ENCODE peak calls at places on chromosomes 5 and 9, in six cellular contexts. J is HT-29; I is stimulated activated CD4-positive, alpha-beta T cell treated with anti-CD3 and anti-CD28 coated beads, TNF-alpha, amount 100 ng/mL, for 24 hours; F is NCI-H1105; V is A549; U is NCI-H345. T is an unnamed sample.
A peak's percentile ranks its signal among the peaks of the same experiment; 100 is the strongest.

GRCh38 chr5:8943301-8943700 is 602.6 kb downstream of the SEMA5A start:
- DNase-seq in J (no peak), I (no peak), F (no peak), V (no peak), U (no peak), T (no peak)

GRCh38 chr5:142929602-142930001 is 159.4 kb downstream of the ARHGAP26 start:
- DNase-seq in J (no peak), I (no peak), F (no peak), V (no peak), U (no peak), T (no peak)

GRCh38 chr5:137497396-137498290 is 1.5 kb downstream of the SPOCK1 start:
- DNase-seq in J (peak; percentile 5), I (no peak), F (no peak), V (peak; percentile 35), U (peak; percentile 58), T (no peak)

GRCh38 chr5:68778467-68778866 is 315.3 kb upstream of the SLC30A5 start:
- DNase-seq in J (no peak), I (no peak), F (no peak), V (no peak), U (no peak), T (no peak)

GRCh38 chr5:88675758-88676636 is 207.0 kb downstream of the MEF2C start:
- DNase-seq in J (peak; percentile 51), I (no peak), F (peak; percentile 66), V (peak; percentile 61), U (peak; percentile 86), T (peak; percentile 64)

GRCh38 chr5:123186762-123187161 is 97.7 kb downstream of the PRDM6 start:
- DNase-seq in J (no peak), I (no peak), F (no peak), V (no peak), U (no peak), T (no peak)

GRCh38 chr9:805151-805550 is 36.3 kb upstream of the DMRT1 start:
- DNase-seq in J (no peak), I (no peak), F (no peak), V (no peak), U (no peak), T (no peak)

GRCh38 chr5:178555005-178555404 is 35.2 kb downstream of the COL23A1 start:
- DNase-seq in J (no peak), I (no peak), F (no peak), V (no peak), U (no peak), T (no peak)

GRCh38 chr9:69122086-69122390 is 52.0 kb upstream of the TJP2 start:
- DNase-seq in J (peak; percentile 69), I (peak; percentile 13), F (peak; percentile 79), V (peak; percentile 20), U (peak; percentile 79), T (peak; percentile 66)

GRCh38 chr9:78783743-78784142 is 486.8 kb downstream of the PSAT1 start:
- DNase-seq in J (peak; percentile 13), I (no peak), F (no peak), V (peak; percentile 7), U (no peak), T (peak; percentile 12)

GRCh38 chr5:61322738-61323429 is 9.2 kb upstream of the ZSWIM6 start:
- DNase-seq in J (peak; percentile 57), I (no peak), F (no peak), V (no peak), U (no peak), T (no peak)

GRCh38 chr9:131739192-131739961 is 499 bp downstream of the RAPGEF1 start:
- DNase-seq in J (no peak), I (no peak), F (peak; percentile 9), V (no peak), U (peak; percentile 11), T (peak; percentile 81)

GRCh38 chr9:108245901-108246300 is 609.9 kb downstream of the ACTL7B start:
- DNase-seq in J (no peak), I (no peak), F (no peak), V (no peak), U (no peak), T (no peak)

GRCh38 chr5:73118331-73119011 is 1.9 kb upstream of the TMEM171 start:
- DNase-seq in J (no peak), I (no peak), F (no peak), V (no peak), U (peak; percentile 61), T (no peak)

GRCh38 chr9:92897323-92897722 is 19.5 kb upstream of the ZNF484 start:
- DNase-seq in J (no peak), I (no peak), F (no peak), V (no peak), U (no peak), T (no peak)

GRCh38 chr9:109520475-109521132 is 22.5 kb upstream of the PTPN3 start:
- DNase-seq in J (peak; percentile 87), I (peak; percentile 3), F (peak; percentile 60), V (peak; percentile 81), U (peak; percentile 80), T (peak; percentile 85)

GRCh38 chr9:118533101-118533500 is 828.9 kb downstream of the TLR4 start:
- DNase-seq in J (no peak), I (no peak), F (no peak), V (no peak), U (no peak), T (no peak)

GRCh38 chr5:53001541-53001940 is 12.4 kb downstream of the ITGA2 start:
- DNase-seq in J (no peak), I (no peak), F (no peak), V (no peak), U (no peak), T (no peak)

GRCh38 chr5:38913714-38914113 is 67.9 kb downstream of the OSMR start:
- DNase-seq in J (no peak), I (no peak), F (no peak), V (no peak), U (no peak), T (no peak)

GRCh38 chr5:133820516-133820915 is 147.9 kb downstream of the C5orf15 start:
- DNase-seq in J (no peak), I (no peak), F (no peak), V (no peak), U (no peak), T (no peak)

GRCh38 chr5:171512397-171512796 is 93.0 kb downstream of the FGF18 start:
- DNase-seq in J (no peak), I (no peak), F (no peak), V (no peak), U (no peak), T (no peak)

GRCh38 chr9:90872835-90873294 is 71.2 kb downstream of the SYK start:
- DNase-seq in J (no peak), I (no peak), F (no peak), V (no peak), U (peak; percentile 82), T (no peak)

GRCh38 chr9:99057665-99058625 is 47.0 kb upstream of the TGFBR1 start:
- DNase-seq in J (no peak), I (peak; percentile 33), F (no peak), V (no peak), U (no peak), T (no peak)

GRCh38 chr9:126979461-126979860 is 64.9 kb downstream of the RALGPS1 start:
- DNase-seq in J (no peak), I (no peak), F (no peak), V (no peak), U (no peak), T (no peak)

GRCh38 chr5:1028481-1029269 is 20.1 kb downstream of the NKD2 start:
- DNase-seq in J (no peak), I (no peak), F (no peak), V (no peak), U (no peak), T (no peak)

GRCh38 chr5:149857499-149857898 is 87.1 kb downstream of the PDE6A start:
- DNase-seq in J (peak; percentile 84), I (no peak), F (no peak), V (peak; percentile 58), U (peak; percentile 68), T (no peak)

GRCh38 chr9:35598863-35599590 is 6.0 kb upstream of the TESK1 start:
- DNase-seq in J (no peak), I (no peak), F (no peak), V (no peak), U (peak; percentile 14), T (no peak)

GRCh38 chr5:141514330-141515111 is 25.6 kb downstream of the PCDHGC5 start:
- DNase-seq in J (no peak), I (no peak), F (no peak), V (no peak), U (no peak), T (peak; percentile 76)

GRCh38 chr9:82750411-82750918 is 312.5 kb downstream of the RASEF start:
- DNase-seq in J (no peak), I (no peak), F (no peak), V (no peak), U (no peak), T (no peak)

GRCh38 chr5:54709096-54709495 is 191.5 kb downstream of the SNX18 start:
- DNase-seq in J (no peak), I (no peak), F (no peak), V (no peak), U (no peak), T (no peak)

GRCh38 chr5:74630387-74631087 is 10.0 kb downstream of the ENC1 start:
- DNase-seq in J (no peak), I (no peak), F (no peak), V (peak; percentile 71), U (no peak), T (no peak)

GRCh38 chr5:142222235-142222880 is 102.5 kb downstream of the SPRY4 start:
- DNase-seq in J (no peak), I (no peak), F (no peak), V (no peak), U (no peak), T (no peak)

T was measured in iPS-NIHi11.